ENCODE peak calls at places on chromosomes 4 and X, in eight cellular contexts. V is thyroid gland; K is suprapubic skin; O is endothelial cell of umbilical vein; J is esophagus squamous epithelium; U is CD8-positive, alpha-beta T cell; H is heart right ventricle; Q is tibial nerve. F is an unnamed sample.

GRCh38 chr4:147674496-147674895 is 9.5 kb downstream of the PRMT9 start:
- DNase-seq in V (no peak), K (no peak), O (no peak), J (no peak), U (no peak), H (no peak), Q (no peak), F (no peak)

GRCh38 chrX:12751887-12752286 is 39.3 kb upstream of the PRPS2 start:
- DNase-seq in V (no peak), K (no peak), O (no peak), J (no peak), U (no peak), H (no peak), Q (no peak), F (no peak)

GRCh38 chr4:125739760-125740159 is 425.0 kb downstream of the FAT4 start:
- DNase-seq in V (no peak), K (no peak), O (peak; percentile 99), J (no peak), U (no peak), H (peak; percentile 67), Q (no peak), F (no peak)

GRCh38 chr4:22987861-22988260 is 295.1 kb downstream of the GBA3 start:
- DNase-seq in V (no peak), K (no peak), O (no peak), J (no peak), U (no peak), H (no peak), Q (no peak), F (no peak)

GRCh38 chrX:108453841-108454240 is 14.2 kb downstream of the COL4A5 start:
- DNase-seq in V (no peak), K (no peak), O (peak; percentile 1), J (no peak), U (no peak), H (no peak), Q (no peak), F (no peak)

GRCh38 chrX:145178268-145178667 is 69.0 kb upstream of the SPANXN1 start:
- DNase-seq in V (no peak), K (no peak), O (no peak), J (no peak), U (no peak), H (no peak), Q (no peak), F (no peak)

GRCh38 chr4:185738851-185739250 is 73.1 kb downstream of the SORBS2 start:
- DNase-seq in V (no peak), K (no peak), O (peak; percentile 28), J (no peak), U (no peak), H (no peak), Q (no peak), F (no peak)

GRCh38 chr4:4985844-4986243 is 33.4 kb downstream of the CYTL1 start:
- DNase-seq in V (no peak), K (no peak), O (no peak), J (no peak), U (no peak), H (no peak), Q (no peak), F (no peak)

GRCh38 chr4:165095291-165095690 is 17.4 kb downstream of the TMEM192 start:
- DNase-seq in V (no peak), K (no peak), O (no peak), J (no peak), U (no peak), H (no peak), Q (no peak), F (no peak)

GRCh38 chrX:153803211-153804099 is 9.0 kb downstream of the SSR4 start:
- DNase-seq in V (no peak), K (no peak), O (no peak), J (no peak), U (no peak), H (no peak), Q (no peak), F (no peak)

GRCh38 chrX:107775000-107775733 is 420 bp downstream of the TSC22D3 start:
- DNase-seq in V (peak; percentile 29), K (no peak), O (no peak), J (no peak), U (no peak), H (no peak), Q (no peak), F (no peak)

GRCh38 chr4:76764251-76764650 is 133.7 kb downstream of the SOWAHB start:
- DNase-seq in V (no peak), K (no peak), O (peak; percentile 48), J (no peak), U (no peak), H (no peak), Q (no peak), F (no peak)

GRCh38 chr4:39706334-39706733 is 8.4 kb downstream of the UBE2K start:
- DNase-seq in V (peak; percentile 41), K (no peak), O (peak; percentile 62), J (no peak), U (no peak), H (peak; percentile 54), Q (no peak), F (peak; percentile 64)

GRCh38 chrX:110477593-110478228 is 119.1 kb downstream of the RTL9 start:
- DNase-seq in V (no peak), K (no peak), O (no peak), J (no peak), U (no peak), H (no peak), Q (no peak), F (no peak)

GRCh38 chr4:148211533-148211932 is 230.7 kb downstream of the NR3C2 start:
- DNase-seq in V (no peak), K (no peak), O (no peak), J (no peak), U (no peak), H (no peak), Q (no peak), F (no peak)

GRCh38 chrX:15769300-15769954 is 20.9 kb upstream of the ZRSR2 start:
- DNase-seq in V (no peak), K (no peak), O (no peak), J (no peak), U (no peak), H (no peak), Q (no peak), F (no peak)

GRCh38 chrX:44058339-44058738 is 85.1 kb upstream of the NDP start:
- DNase-seq in V (no peak), K (no peak), O (no peak), J (no peak), U (no peak), H (no peak), Q (no peak), F (no peak)

GRCh38 chr4:101864660-101865059 is 74.1 kb downstream of the BANK1 start:
- DNase-seq in V (no peak), K (no peak), O (no peak), J (no peak), U (no peak), H (no peak), Q (no peak), F (no peak)

GRCh38 chr4:101862595-101862994 is 72.1 kb downstream of the BANK1 start:
- DNase-seq in V (no peak), K (no peak), O (peak; percentile 69), J (no peak), U (no peak), H (no peak), Q (no peak), F (no peak)

GRCh38 chr4:101870874-101871273 is 80.3 kb downstream of the BANK1 start:
- DNase-seq in V (no peak), K (no peak), O (no peak), J (no peak), U (no peak), H (no peak), Q (no peak), F (no peak)

GRCh38 chr4:101865501-101866062 is 75.1 kb downstream of the BANK1 start:
- DNase-seq in V (no peak), K (no peak), O (no peak), J (no peak), U (no peak), H (no peak), Q (no peak), F (no peak)
- H3K4me1 ChIP-seq in V (no peaks in the 10 kb centered on the region), K (no peaks in the 10 kb centered on the region), O (peaks cover 5% of the 10 kb centered on the region), J (no peaks in the 10 kb centered on the region), U (no peaks in the 10 kb centered on the region), H (no peaks in the 10 kb centered on the region), Q (no peaks in the 10 kb centered on the region), F (no peaks in the 10 kb centered on the region)

GRCh38 chrX:29617276-29617675 is 598.1 kb upstream of the MAGEB2 start:
- DNase-seq in V (peak; percentile 47), K (no peak), O (no peak), J (no peak), U (no peak), H (no peak), Q (no peak), F (no peak)

DNA sequence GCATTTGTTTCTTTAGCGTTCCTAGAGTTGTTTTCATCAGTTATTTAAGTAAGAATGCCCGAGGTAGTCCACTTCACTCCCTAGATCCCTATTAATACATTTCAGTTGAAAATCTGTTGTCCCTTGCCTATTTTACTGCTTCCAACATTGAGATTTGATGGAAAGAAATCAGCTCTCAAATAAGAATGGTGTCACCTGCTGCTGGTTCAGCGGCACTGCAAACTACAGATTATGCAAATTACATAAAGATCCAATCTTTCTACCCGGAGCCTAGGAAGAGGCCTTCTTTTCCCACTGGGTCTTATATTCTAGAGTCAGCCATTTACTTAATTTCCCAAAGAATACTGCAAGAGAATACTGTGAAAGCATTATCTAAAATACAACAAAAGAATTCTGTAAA is 597.6 kb upstream of the MAGEB2 start:
- DNase-seq in V (no peak), K (no peak), O (no peak), J (no peak), U (no peak), H (no peak), Q (no peak), F (no peak)
- TF ChIP-seq CTCF in V (no peak), K (no peak), O (no peak), J (no peak), U (no peak), H (no peak), Q (no peak), F (no peak)

GRCh38 chr4:1307951-1308735 is 18.5 kb downstream of the MAEA start:
- DNase-seq in V (no peak), K (no peak), O (no peak), J (no peak), U (no peak), H (no peak), Q (no peak), F (no peak)

GRCh38 chr4:1310031-1310795 is 20.5 kb downstream of the MAEA start:
- DNase-seq in V (no peak), K (no peak), O (no peak), J (no peak), U (no peak), H (no peak), Q (no peak), F (no peak)

GRCh38 chr4:1309261-1310010 is 19.7 kb downstream of the MAEA start:
- DNase-seq in V (peak; percentile 99), K (peak; percentile 92), O (peak; percentile 82), J (peak; percentile 36), U (no peak), H (peak; percentile 89), Q (peak; percentile 84), F (peak; percentile 93)

GRCh38 chr4:1312821-1313640 is 23.3 kb downstream of the MAEA start:
- DNase-seq in V (no peak), K (no peak), O (no peak), J (no peak), U (no peak), H (no peak), Q (no peak), F (no peak)

GRCh38 chr4:1310796-1311715 is 21.4 kb downstream of the MAEA start:
- DNase-seq in V (no peak), K (no peak), O (no peak), J (no peak), U (no peak), H (no peak), Q (no peak), F (no peak)
- H3K4me1 ChIP-seq in V (peaks cover 34% of the 10 kb centered on the region), K (peaks cover 40% of the 10 kb centered on the region), O (peaks cover 11% of the 10 kb centered on the region), J (peaks cover 17% of the 10 kb centered on the region), U (peaks cover 40% of the 10 kb centered on the region), H (peaks cover 42% of the 10 kb centered on the region), Q (peaks cover 28% of the 10 kb centered on the region), F (peaks cover 21% of the 10 kb centered on the region)

GRCh38 chr4:42371306-42372063 is 25.8 kb upstream of the SHISA3 start:
- DNase-seq in V (peak; percentile 10), K (no peak), O (peak; percentile 79), J (no peak), U (no peak), H (peak; percentile 30), Q (peak; percentile 60), F (no peak)
- TF ChIP-seq CTCF in V (peak; percentile 34), K (no peak), O (peak; percentile 41), J (peak; percentile 45), U (peak; percentile 23), H (peak; percentile 57), Q (peak; percentile 35), F (peak; percentile 54)

F was measured in tibial artery.